ENCODE peak calls at places on chromosomes 5 and 9, in four cellular contexts. Y is BJ, N is T-helper 1 cell, H is adipocyte. I is an unnamed sample.

GRCh38 chr5:138339086-138339456 is 1.0 kb downstream of the FAM53C start:
- DNase-seq in Y (no peak), N (no peak), H (peak; percentile 61), I (no peak)

GRCh38 chr9:935348-935965 is 41.0 kb upstream of the DMRT3 start:
- DNase-seq in Y (no peak), N (no peak), H (peak; percentile 58), I (no peak)

GRCh38 chr9:63859475-63860215 is 1425.4 kb downstream of the FOXD4L5 start:
- DNase-seq in Y (no peak), N (peak; percentile 42), H (no peak), I (no peak)

GRCh38 chr5:65411356-65411755 is 70.4 kb downstream of the ADAMTS6 start:
- DNase-seq in Y (no peak), N (no peak), H (no peak), I (no peak)

GRCh38 chr9:128182872-128183528 is 8.4 kb downstream of the CIZ1 start:
- DNase-seq in Y (no peak), N (no peak), H (no peak), I (no peak)

GRCh38 chr5:143720689-143721088 is 91.3 kb upstream of the HMHB1 start:
- DNase-seq in Y (no peak), N (no peak), H (no peak), I (no peak)

GRCh38 chr9:138116521-138116920 is 238.9 kb downstream of the CACNA1B start:
- DNase-seq in Y (no peak), N (no peak), H (no peak), I (no peak)

GRCh38 chr9:133263557-133263956 is 11.4 kb downstream of the ABO start:
- DNase-seq in Y (no peak), N (no peak), H (no peak), I (peak; percentile 15)

GRCh38 chr9:7756088-7756487 is 43.5 kb downstream of the DMAC1 start:
- DNase-seq in Y (no peak), N (no peak), H (no peak), I (no peak)

GRCh38 chr5:175576591-175576990 is 81.3 kb upstream of the HRH2 start:
- DNase-seq in Y (no peak), N (no peak), H (no peak), I (no peak)

GRCh38 chr9:104951487-104951886 is 23.5 kb upstream of the ABCA1 start:
- DNase-seq in Y (no peak), N (no peak), H (no peak), I (no peak)

GRCh38 chr9:130860458-130861316 is 25.6 kb downstream of the ABL1 start:
- DNase-seq in Y (peak; percentile 86), N (no peak), H (peak; percentile 96), I (no peak)

GRCh38 chr9:133714606-133715294 is 23.4 kb downstream of the SARDH start:
- DNase-seq in Y (no peak), N (no peak), H (peak; percentile 25), I (no peak)

GRCh38 chr5:103057208-103058130 is 62.5 kb downstream of the GIN1 start:
- DNase-seq in Y (no peak), N (no peak), H (no peak), I (no peak)

GRCh38 chr5:60959156-60959555 is 14.2 kb downstream of the NDUFAF2 start:
- DNase-seq in Y (no peak), N (no peak), H (peak; percentile 76), I (peak; percentile 10)

GRCh38 chr5:35598707-35599370 is 18.8 kb upstream of the SPEF2 start:
- DNase-seq in Y (no peak), N (no peak), H (no peak), I (no peak)

I was measured in B cell.